ENCODE peak calls at places on chromosomes 3 and 15, in ten cellular contexts. K, C, T, U, L, R, E, Y, J and D are unnamed samples.

GRCh38 chr15:60563539-60564404 is 84.8 kb upstream of the ICE2 start:
- DNase-seq in J (no peak), T (no peak), Y (no peak), E (no peak), R (no peak), U (no peak), K (no peak), L (no peak), C (no peak), D (no peak)

GRCh38 chr3:183536238-183536880 is 19.1 kb downstream of the KLHL6 start:
- DNase-seq in K (no peak), T (no peak), L (no peak), C (no peak), E (no peak), U (no peak), R (no peak), Y (no peak), J (no peak), D (no peak)

GRCh38 chr15:43991235-43991634 is 164.4 kb downstream of the WDR76 start:
- DNase-seq in J (no peak), T (no peak), C (no peak), R (no peak), K (no peak), U (no peak), E (no peak), Y (no peak), L (no peak), D (no peak)

GRCh38 chr3:37071921-37072320 is 78.6 kb downstream of the MLH1 start:
- DNase-seq in L (no peak), K (no peak), E (peak; percentile 40), U (no peak), Y (no peak), T (no peak), J (no peak), R (no peak), C (no peak), D (no peak)

GRCh38 chr3:187618732-187619131 is 51.5 kb downstream of the SST start:
- DNase-seq in K (no peak), T (no peak), J (no peak), E (no peak), C (no peak), R (no peak), L (no peak), Y (no peak), U (no peak), D (no peak)

GRCh38 chr3:192063570-192063969 is 602.6 kb downstream of the PYDC2 start:
- DNase-seq in C (no peak), J (no peak), R (peak; percentile 45), E (peak; percentile 33), U (no peak), T (no peak), L (peak; percentile 12), Y (no peak), K (no peak), D (no peak)

GRCh38 chr15:61228025-61228901 is 839 bp downstream of the RORA start:
- DNase-seq in E (peak; percentile 24), Y (peak; percentile 10), C (no peak), U (peak; percentile 53), K (no peak), R (peak; percentile 16), J (peak; percentile 6), L (peak; percentile 8), T (no peak), D (no peak)

GRCh38 chr3:197956070-197956469 is 3.9 kb upstream of the LMLN start:
- DNase-seq in Y (no peak), L (no peak), J (no peak), U (no peak), R (no peak), E (no peak), K (no peak), C (no peak), T (no peak), D (no peak)

GRCh38 chr3:52054689-52055511 is 1.5 kb downstream of the DUSP7 start:
- DNase-seq in Y (no peak), R (peak; percentile 35), K (no peak), T (no peak), E (no peak), C (no peak), U (peak; percentile 57), J (peak; percentile 29), L (no peak), D (no peak)

GRCh38 chr15:52567886-52568568 is 803 bp downstream of the ARPP19 start:
- DNase-seq in E (no peak), J (peak; percentile 65), Y (peak; percentile 53), T (peak; percentile 26), C (peak; percentile 8), U (peak; percentile 19), L (peak; percentile 14), K (no peak), R (peak; percentile 71), D (no peak)

GRCh38 chr3:184808021-184808420 is 3.9 kb upstream of the VPS8 start:
- DNase-seq in J (no peak), Y (no peak), U (peak; percentile 36), L (no peak), K (no peak), C (no peak), T (no peak), E (no peak), R (no peak), D (no peak)

GRCh38 chr3:60391292-60391691 is 860.0 kb downstream of the FHIT start:
- DNase-seq in K (no peak), L (no peak), U (no peak), R (peak; percentile 6), C (no peak), J (no peak), E (no peak), Y (no peak), T (no peak), D (no peak)

GRCh38 chr15:66614456-66615174 is 48.8 kb upstream of the LCTL start:
- DNase-seq in K (no peak), T (no peak), U (no peak), R (no peak), L (no peak), Y (no peak), J (no peak), C (no peak), E (no peak), D (no peak)

GRCh38 chr3:172138792-172139507 is 99.6 kb downstream of the FNDC3B start:
- DNase-seq in K (no peak), L (peak; percentile 88), C (no peak), J (peak; percentile 53), R (peak; percentile 71), E (no peak), T (peak; percentile 55), U (no peak), Y (peak; percentile 64), D (peak; percentile 76)

GRCh38 chr3:138687236-138687635 is 78.7 kb downstream of the FAIM start:
- DNase-seq in C (no peak), E (no peak), T (no peak), U (no peak), K (no peak), Y (peak; percentile 48), L (no peak), J (no peak), R (peak; percentile 36), D (no peak)

GRCh38 chr3:151960956-151961580 is 87.6 kb downstream of the SUCNR1 start:
- DNase-seq in E (peak; percentile 13), J (no peak), T (no peak), C (no peak), L (peak; percentile 5), U (no peak), Y (no peak), R (no peak), K (no peak), D (no peak)

GRCh38 chr15:51198701-51199253 is 104.1 kb upstream of the TNFAIP8L3 start:
- DNase-seq in C (no peak), U (no peak), K (no peak), J (no peak), E (no peak), R (no peak), L (no peak), Y (no peak), T (no peak), D (no peak)

GRCh38 chr15:67790610-67791319 is 34.5 kb upstream of the SKOR1 start:
- DNase-seq in R (no peak), T (no peak), K (no peak), E (no peak), L (no peak), U (no peak), Y (peak; percentile 1), C (no peak), J (no peak), D (no peak)

GRCh38 chr3:51982352-51982837 is 940 bp upstream of the ACY1 start:
- DNase-seq in R (peak; percentile 36), Y (peak; percentile 75), T (peak; percentile 46), L (no peak), E (no peak), K (no peak), C (no peak), J (peak; percentile 55), U (no peak), D (no peak)

GRCh38 chr3:150371741-150372254 is 36.3 kb upstream of the TSC22D2 start:
- DNase-seq in Y (peak; percentile 100), C (no peak), R (peak; percentile 100), U (no peak), T (peak; percentile 84), J (no peak), L (peak; percentile 43), E (peak; percentile 99), K (peak; percentile 97), D (no peak)

GRCh38 chr15:99485153-99485947 is 80.4 kb upstream of the MEF2A start:
- DNase-seq in C (no peak), K (no peak), E (no peak), T (no peak), U (no peak), R (no peak), Y (no peak), J (no peak), L (no peak), D (no peak)

GRCh38 chr15:99983894-99984293 is 250.7 kb upstream of the LYSMD4 start:
- DNase-seq in U (peak; percentile 50), K (no peak), R (no peak), Y (no peak), L (no peak), C (no peak), T (no peak), E (no peak), J (no peak), D (no peak)

GRCh38 chr3:163779396-163780344 is 1298.6 kb downstream of the SI start:
- DNase-seq in J (no peak), K (no peak), L (no peak), C (no peak), U (no peak), T (no peak), Y (no peak), E (no peak), R (no peak), D (no peak)

GRCh38 chr3:194271459-194272035 is 79.6 kb downstream of the CPN2 start:
- DNase-seq in L (peak; percentile 31), U (no peak), K (no peak), Y (no peak), E (peak; percentile 14), J (no peak), R (no peak), C (no peak), T (no peak), D (no peak)

GRCh38 chr15:39338251-39338650 is 242.6 kb upstream of the THBS1 start:
- DNase-seq in C (no peak), E (no peak), U (no peak), K (no peak), R (no peak), L (no peak), Y (no peak), J (no peak), T (peak; percentile 85), D (no peak)

GRCh38 chr3:53032609-53033008 is 13.3 kb downstream of the SFMBT1 start:
- DNase-seq in K (no peak), C (no peak), L (no peak), T (no peak), J (no peak), R (no peak), E (no peak), U (no peak), Y (no peak), D (no peak)

GRCh38 chr3:111667621-111668239 is 72.6 kb upstream of the ZBED2 start:
- DNase-seq in Y (no peak), C (peak; percentile 67), L (peak; percentile 76), U (no peak), E (peak; percentile 22), J (peak; percentile 75), T (peak; percentile 40), R (peak; percentile 39), K (no peak), D (peak; percentile 8)

GRCh38 chr3:33139996-33140395 is 26.2 kb downstream of the CRTAP start:
- DNase-seq in L (no peak), C (no peak), Y (no peak), E (no peak), J (no peak), U (no peak), T (no peak), R (peak; percentile 63), K (no peak), D (no peak)